ENCODE peak calls at places on chromosomes 5 and 9, in five cellular contexts. H is HepG2, G is K562, Q is HCT116, R is GM12878. T is an unnamed sample.

GRCh38 chr9:125393426-125393825 is 131.8 kb downstream of the GAPVD1 start:
- DNase-seq in H (no peak), G (no peak), Q (no peak), R (peak; percentile 21), T (no peak)

GRCh38 chr5:98635631-98636030 is 137.8 kb upstream of the RGMB start:
- DNase-seq in H (no peak), G (no peak), Q (no peak), R (no peak), T (no peak)

GRCh38 chr5:36723921-36724320 is 117.5 kb downstream of the SLC1A3 start:
- DNase-seq in H (no peak), G (no peak), Q (no peak), R (peak; percentile 77), T (no peak)

GRCh38 chr9:99030082-99030481 is 74.8 kb upstream of the TGFBR1 start:
- DNase-seq in H (no peak), G (no peak), Q (no peak), R (no peak), T (no peak)

GRCh38 chr5:44387391-44387790 is 1.8 kb downstream of the FGF10 start:
- DNase-seq in H (no peak), G (no peak), Q (no peak), R (no peak), T (no peak)

GRCh38 chr5:77168187-77168883 is 42.1 kb upstream of the PDE8B start:
- DNase-seq in H (no peak), G (no peak), Q (no peak), R (no peak), T (no peak)

GRCh38 chr5:129074903-129075302 is 19.6 kb upstream of the ISOC1 start:
- DNase-seq in H (no peak), G (no peak), Q (no peak), R (no peak), T (no peak)

GRCh38 chr9:127035948-127036347 is 86.5 kb downstream of the ANGPTL2 start:
- DNase-seq in H (no peak), G (no peak), Q (no peak), R (no peak), T (peak; percentile 39)

GRCh38 chr9:121278535-121279169 is 10.7 kb downstream of the GSN start:
- DNase-seq in H (no peak), G (peak; percentile 64), Q (peak; percentile 59), R (peak; percentile 11), T (peak; percentile 59)

GRCh38 chr9:133935328-133936040 is 56.6 kb downstream of the VAV2 start:
- DNase-seq in H (no peak), G (no peak), Q (no peak), R (no peak), T (peak; percentile 72)

GRCh38 chr9:114911167-114911821 is 19.1 kb downstream of the TNFSF8 start:
- DNase-seq in H (peak; percentile 49), G (peak; percentile 33), Q (no peak), R (no peak), T (peak; percentile 57)

GRCh38 chr5:4859489-4860211 is 280.5 kb upstream of the ADAMTS16 start:
- DNase-seq in H (no peak), G (no peak), Q (no peak), R (no peak), T (no peak)

GRCh38 chr5:171806976-171807823 is 21.6 kb downstream of the SMIM23 start:
- DNase-seq in H (no peak), G (no peak), Q (no peak), R (no peak), T (no peak)

DNA sequence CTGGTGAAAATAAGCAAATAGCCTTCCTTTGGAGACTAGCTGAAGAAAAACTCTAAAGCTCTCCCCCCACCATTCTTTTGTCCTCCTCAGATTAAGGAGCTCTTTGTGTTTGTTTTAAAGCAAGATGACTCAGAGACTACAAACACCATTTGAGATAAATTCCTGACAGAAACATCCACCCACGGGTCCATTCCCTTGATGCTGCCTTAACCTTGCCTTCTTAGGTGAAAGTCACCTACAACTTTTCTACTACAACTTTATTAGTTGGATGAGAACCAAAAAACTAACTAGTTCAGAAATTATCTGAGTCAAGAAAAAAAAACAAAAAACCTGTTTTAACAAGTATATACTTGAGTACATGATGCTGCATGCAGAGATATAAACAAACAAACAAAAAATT is 831.1 kb downstream of the NR2F1-AS1 start:
- DNase-seq in H (peak; percentile 5), G (no peak), Q (peak; percentile 45), R (no peak), T (no peak)
- TF ChIP-seq ZBTB33 in H (no peak), G (no peak), Q (no peak), R (no peak), T (no peak)

GRCh38 chr5:64947031-64947430 is 178.3 kb downstream of the CWC27 start:
- DNase-seq in H (peak; percentile 22), G (peak; percentile 9), Q (no peak), R (no peak), T (peak; percentile 36)
- TF ChIP-seq ZBTB33 in H (no peak), G (no peak), Q (no peak), R (no peak), T (no peak)

GRCh38 chr5:83069406-83069805 is 7.8 kb downstream of the TMEM167A start:
- DNase-seq in H (no peak), G (no peak), Q (no peak), R (no peak), T (peak; percentile 4)
- TF ChIP-seq ZBTB33 in H (no peak), G (no peak), Q (no peak), R (no peak), T (no peak)

GRCh38 chr5:82222597-82223574 is 55.3 kb downstream of the RPS23 start:
- DNase-seq in H (no peak), G (no peak), Q (no peak), R (no peak), T (peak; percentile 20)
- TF ChIP-seq ZBTB33 in H (no peak), G (no peak), Q (no peak), R (no peak), T (no peak)

DNA sequence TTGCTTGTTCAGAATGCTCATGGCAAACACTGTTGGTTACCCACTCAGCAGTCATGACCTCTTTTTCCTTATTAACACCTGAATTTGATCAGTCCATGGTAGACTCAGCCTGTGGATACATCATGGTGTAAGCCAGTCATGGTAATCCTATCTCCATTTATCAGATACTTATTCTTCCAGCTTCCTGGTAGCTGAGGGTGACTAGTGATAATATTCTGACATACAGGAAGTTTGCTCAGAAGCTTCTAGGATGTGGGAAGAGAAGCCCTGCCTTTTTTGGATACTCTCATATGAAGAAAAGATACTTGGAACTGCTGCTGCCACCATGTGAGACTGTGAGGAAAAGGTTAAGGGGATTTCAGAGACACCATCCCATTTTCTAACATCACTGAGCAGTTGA is 7.3 kb downstream of the GDA start:
- DNase-seq in H (no peak), G (no peak), Q (no peak), R (no peak), T (no peak)
- TF ChIP-seq ZBTB33 in H (no peak), G (no peak), Q (no peak), R (no peak), T (no peak)

GRCh38 chr5:173530547-173530946 is 85.9 kb downstream of the BOD1 start:
- DNase-seq in H (peak; percentile 16), G (peak; percentile 28), Q (peak; percentile 18), R (no peak), T (no peak)
- TF ChIP-seq ZBTB33 in H (no peak), G (no peak), Q (no peak), R (no peak), T (no peak)

GRCh38 chr5:142544946-142545652 is 140.8 kb downstream of the FGF1 start:
- DNase-seq in H (no peak), G (no peak), Q (no peak), R (no peak), T (no peak)

GRCh38 chr5:142545653-142546322 is 140.1 kb downstream of the FGF1 start:
- DNase-seq in H (no peak), G (no peak), Q (no peak), R (no peak), T (no peak)

GRCh38 chr5:142540774-142541466 is 145.0 kb downstream of the FGF1 start:
- DNase-seq in H (no peak), G (no peak), Q (no peak), R (no peak), T (no peak)

GRCh38 chr5:142543951-142544753 is 141.7 kb downstream of the FGF1 start:
- DNase-seq in H (no peak), G (no peak), Q (no peak), R (no peak), T (no peak)

DNA sequence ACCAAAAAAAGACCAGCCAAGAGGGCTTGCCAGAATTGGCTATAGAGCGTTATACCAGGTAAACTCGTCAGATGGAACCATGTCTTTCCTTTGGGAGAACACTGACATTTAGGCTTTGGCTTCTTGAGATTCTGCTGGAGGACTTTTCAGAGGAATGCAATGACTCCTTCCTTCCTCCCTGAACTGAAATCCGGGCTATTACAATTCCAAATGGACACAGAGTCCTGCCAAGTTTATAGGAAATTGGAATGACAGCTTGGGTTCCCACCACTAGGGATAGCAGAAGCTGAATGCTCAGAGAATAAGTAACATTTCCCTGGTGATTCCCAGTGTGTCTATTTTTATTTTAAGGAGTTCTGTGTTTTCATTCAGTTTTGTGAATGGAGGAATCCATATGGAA is 143.0 kb downstream of the FGF1 start:
- DNase-seq in H (no peak), G (no peak), Q (no peak), R (no peak), T (no peak)
- TF ChIP-seq ZBTB33 in H (no peak), G (no peak), Q (no peak), R (no peak), T (no peak)

DNA sequence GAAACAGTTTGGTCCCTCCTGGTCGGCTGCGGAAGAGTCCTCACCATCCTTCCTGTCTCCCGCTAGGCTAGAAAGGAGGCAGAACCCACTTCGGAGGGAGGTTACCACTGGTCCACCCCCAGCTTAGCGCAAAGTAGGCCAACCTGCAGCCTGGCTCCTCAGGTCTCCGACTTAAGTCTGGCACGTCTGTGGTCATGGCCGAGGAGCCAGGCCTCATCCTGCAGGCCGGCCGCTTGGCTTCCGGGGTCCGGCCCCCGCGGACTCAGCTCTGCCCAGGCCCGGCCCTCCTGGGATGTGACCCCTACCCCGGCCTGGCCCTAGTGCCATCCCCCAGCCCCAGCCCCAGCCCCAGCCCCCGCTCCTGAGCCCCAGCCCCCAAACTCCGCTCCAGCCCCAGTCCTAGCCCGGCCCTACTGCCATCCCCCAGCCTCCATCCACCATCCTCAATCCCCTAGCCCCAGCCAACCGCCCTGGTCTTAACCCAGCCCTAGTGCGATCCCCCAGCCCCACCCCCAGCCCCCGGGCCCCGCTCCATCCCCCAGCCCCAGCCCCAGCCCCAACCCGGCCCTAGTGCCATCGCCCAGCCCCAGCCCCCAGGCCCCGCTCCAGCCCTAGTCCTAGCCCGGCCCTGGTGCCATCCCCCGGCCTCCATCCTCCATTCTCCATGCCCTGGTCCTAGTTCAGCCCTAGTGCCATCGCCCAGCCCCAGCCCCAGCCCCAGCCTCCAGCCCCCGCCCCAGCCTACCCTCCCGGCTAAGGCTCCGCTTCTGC is 588 bp downstream of the TOR1A start:
- DNase-seq in H (no peak), G (no peak), Q (no peak), R (no peak), T (peak; percentile 76)
- TF ChIP-seq ZBTB33 in H (no peak), G (no peak), Q (no peak), R (no peak), T (no peak)